ENCODE peak calls at places on chromosomes 3 and 15, in five cellular contexts. One of them, this sample, is unnamed.
A peak's percentile ranks its signal among the peaks of the same experiment; 100 is the strongest.

GRCh38 chr3:71112576-71112975 is 471.0 kb downstream of the FOXP1 start:
- DNase-seq in astrocyte: no peak
- DNase-seq in neural progenitor cell: no peak
- DNase-seq in GM23338: no peak
- DNase-seq in PC-3: no peak
- DNase-seq in this sample: no peak

GRCh38 chr3:48716508-48716981 is 476 bp downstream of the IP6K2 start:
- DNase-seq in astrocyte: no peak
- DNase-seq in neural progenitor cell: peak; percentile 25
- DNase-seq in GM23338: peak; percentile 63
- DNase-seq in PC-3: no peak
- DNase-seq in this sample: no peak

GRCh38 chr3:194312743-194313281 is 38.3 kb downstream of the CPN2 start:
- DNase-seq in astrocyte: peak; percentile 85
- DNase-seq in neural progenitor cell: peak; percentile 55
- DNase-seq in GM23338: peak; percentile 42
- DNase-seq in PC-3: peak; percentile 83
- DNase-seq in this sample: no peak

GRCh38 chr15:101669744-101670143 is 17.6 kb upstream of the TM2D3 start:
- DNase-seq in neural progenitor cell: no peak
- DNase-seq in PC-3: peak; percentile 17
- DNase-seq in astrocyte: no peak
- DNase-seq in GM23338: no peak
- DNase-seq in this sample: no peak

GRCh38 chr3:43075904-43076661 is 29.8 kb downstream of the POMGNT2 start:
- DNase-seq in astrocyte: no peak
- DNase-seq in PC-3: no peak
- DNase-seq in neural progenitor cell: no peak
- DNase-seq in GM23338: no peak
- DNase-seq in this sample: no peak

GRCh38 chr3:172156309-172156998 is 117.1 kb downstream of the FNDC3B start:
- DNase-seq in neural progenitor cell: no peak
- DNase-seq in astrocyte: no peak
- DNase-seq in PC-3: no peak
- DNase-seq in GM23338: peak; percentile 65
- DNase-seq in this sample: no peak

GRCh38 chr3:126394179-126394976 is at the start of gene CFAP100:
- DNase-seq in astrocyte: peak; percentile 28
- DNase-seq in GM23338: peak; percentile 95
- DNase-seq in PC-3: no peak
- DNase-seq in neural progenitor cell: peak; percentile 95
- DNase-seq in this sample: no peak

GRCh38 chr3:62159693-62160092 is 213.7 kb downstream of the FEZF2 start:
- DNase-seq in GM23338: no peak
- DNase-seq in astrocyte: peak; percentile 84
- DNase-seq in neural progenitor cell: no peak
- DNase-seq in PC-3: no peak
- DNase-seq in this sample: no peak

GRCh38 chr3:119731545-119732343 is 28.9 kb downstream of the CFAP91 start:
- DNase-seq in GM23338: no peak
- DNase-seq in astrocyte: peak; percentile 38
- DNase-seq in PC-3: peak; percentile 52
- DNase-seq in neural progenitor cell: peak; percentile 65
- DNase-seq in this sample: no peak

GRCh38 chr3:106401666-106402319 is 533.0 kb upstream of the CBLB start:
- DNase-seq in GM23338: no peak
- DNase-seq in neural progenitor cell: no peak
- DNase-seq in PC-3: peak; percentile 48
- DNase-seq in astrocyte: peak; percentile 72
- DNase-seq in this sample: no peak

GRCh38 chr3:37814547-37814946 is 47.1 kb upstream of the CTDSPL start:
- DNase-seq in PC-3: peak; percentile 57
- DNase-seq in GM23338: peak; percentile 66
- DNase-seq in astrocyte: no peak
- DNase-seq in neural progenitor cell: peak; percentile 23
- DNase-seq in this sample: no peak

GRCh38 chr3:23888617-23889228 is 28.1 kb downstream of the NKIRAS1 start:
- DNase-seq in astrocyte: no peak
- DNase-seq in neural progenitor cell: no peak
- DNase-seq in GM23338: peak; percentile 42
- DNase-seq in PC-3: peak; percentile 72
- DNase-seq in this sample: peak; percentile 20

GRCh38 chr3:52091566-52092290 is 35.4 kb upstream of the DUSP7 start:
- DNase-seq in neural progenitor cell: no peak
- DNase-seq in GM23338: no peak
- DNase-seq in astrocyte: no peak
- DNase-seq in PC-3: no peak
- DNase-seq in this sample: no peak

GRCh38 chr15:74044267-74045110 is 37.9 kb downstream of the GOLGA6A start:
- DNase-seq in neural progenitor cell: no peak
- DNase-seq in astrocyte: no peak
- DNase-seq in GM23338: no peak
- DNase-seq in PC-3: no peak
- DNase-seq in this sample: no peak

GRCh38 chr3:45544024-45544718 is 50.4 kb upstream of the LIMD1 start:
- DNase-seq in astrocyte: no peak
- DNase-seq in PC-3: no peak
- DNase-seq in neural progenitor cell: no peak
- DNase-seq in GM23338: no peak
- DNase-seq in this sample: no peak

GRCh38 chr3:44104668-44105321 is 136.9 kb upstream of the TOPAZ1 start:
- DNase-seq in neural progenitor cell: no peak
- DNase-seq in astrocyte: peak; percentile 67
- DNase-seq in PC-3: peak; percentile 93
- DNase-seq in GM23338: no peak
- DNase-seq in this sample: no peak

GRCh38 chr3:41126475-41126874 is 72.8 kb upstream of the CTNNB1 start:
- DNase-seq in GM23338: no peak
- DNase-seq in astrocyte: no peak
- DNase-seq in neural progenitor cell: no peak
- DNase-seq in PC-3: no peak
- DNase-seq in this sample: no peak

GRCh38 chr3:48077835-48078234 is 61.6 kb upstream of the MAP4 start:
- DNase-seq in neural progenitor cell: no peak
- DNase-seq in GM23338: no peak
- DNase-seq in PC-3: peak; percentile 25
- DNase-seq in astrocyte: peak; percentile 63
- DNase-seq in this sample: no peak

GRCh38 chr3:35780800-35781199 is 141.5 kb downstream of the ARPP21 start:
- DNase-seq in neural progenitor cell: peak; percentile 3
- DNase-seq in PC-3: no peak
- DNase-seq in GM23338: no peak
- DNase-seq in astrocyte: no peak
- DNase-seq in this sample: no peak

GRCh38 chr15:46677491-46677890 is 1039.8 kb upstream of the SEMA6D start:
- DNase-seq in PC-3: no peak
- DNase-seq in neural progenitor cell: no peak
- DNase-seq in astrocyte: no peak
- DNase-seq in GM23338: peak; percentile 15
- DNase-seq in this sample: no peak

GRCh38 chr3:155211266-155211665 is 82.2 kb downstream of the STRIT1 start:
- DNase-seq in PC-3: no peak
- DNase-seq in GM23338: no peak
- DNase-seq in neural progenitor cell: no peak
- DNase-seq in astrocyte: no peak
- DNase-seq in this sample: no peak

GRCh38 chr3:152517517-152517916 is 248.8 kb downstream of the MBNL1 start:
- DNase-seq in neural progenitor cell: peak; percentile 35
- DNase-seq in GM23338: peak; percentile 32
- DNase-seq in astrocyte: no peak
- DNase-seq in PC-3: no peak
- DNase-seq in this sample: no peak

GRCh38 chr3:133595341-133595740 is 21.9 kb downstream of the CDV3 start:
- DNase-seq in PC-3: peak; percentile 38
- DNase-seq in GM23338: no peak
- DNase-seq in astrocyte: peak; percentile 91
- DNase-seq in neural progenitor cell: no peak
- DNase-seq in this sample: no peak

GRCh38 chr3:100506355-100506754 is 13.9 kb downstream of the TMEM45A start:
- DNase-seq in GM23338: no peak
- DNase-seq in astrocyte: peak; percentile 80
- DNase-seq in neural progenitor cell: no peak
- DNase-seq in PC-3: no peak
- DNase-seq in this sample: no peak

GRCh38 chr3:106560451-106560966 is 691.7 kb upstream of the CBLB start:
- DNase-seq in astrocyte: peak; percentile 86
- DNase-seq in PC-3: peak; percentile 74
- DNase-seq in GM23338: no peak
- DNase-seq in neural progenitor cell: no peak
- DNase-seq in this sample: no peak

DNA sequence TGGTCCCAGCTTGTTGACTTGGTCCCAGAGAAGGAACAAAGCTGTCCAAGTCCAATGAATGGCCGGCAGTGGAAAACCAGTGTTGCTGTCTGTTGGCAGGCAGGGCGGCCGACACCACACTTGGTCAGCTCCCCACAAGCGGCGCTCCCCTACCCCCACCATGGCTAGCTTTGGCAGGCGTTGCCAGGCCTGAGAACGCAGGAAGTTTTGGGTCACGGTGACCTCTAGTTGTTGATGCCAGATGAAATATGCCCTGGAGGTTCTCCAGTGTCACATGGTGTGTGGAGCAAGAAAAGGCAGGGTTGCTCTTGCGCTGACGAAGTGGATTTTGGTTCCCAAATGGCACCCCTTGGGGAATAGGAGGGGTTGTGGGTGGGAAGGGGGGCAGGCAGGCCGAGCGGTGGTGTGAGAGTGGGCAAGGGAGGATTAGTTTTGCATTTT is 72.7 kb upstream of the TPRG1 start:
- DNase-seq in PC-3: no peak
- DNase-seq in astrocyte: no peak
- DNase-seq in neural progenitor cell: no peak
- DNase-seq in GM23338: no peak
- DNase-seq in this sample: no peak
- H3K27ac ChIP-seq in PC-3: no peak overlapping the region
- H3K27ac ChIP-seq in astrocyte: no peak overlapping the region
- H3K27ac ChIP-seq in neural progenitor cell: no peak overlapping the region
- H3K27ac ChIP-seq in GM23338: no peak overlapping the region
- H3K27ac ChIP-seq in this sample: no peak overlapping the region

GRCh38 chr3:147371771-147372340 is 34.5 kb downstream of the ZIC4 start:
- DNase-seq in GM23338: no peak
- DNase-seq in PC-3: no peak
- DNase-seq in astrocyte: no peak
- DNase-seq in neural progenitor cell: no peak
- DNase-seq in this sample: no peak

GRCh38 chr3:147373301-147373700 is 33.0 kb downstream of the ZIC4 start:
- DNase-seq in neural progenitor cell: no peak
- DNase-seq in GM23338: peak; percentile 47
- DNase-seq in astrocyte: no peak
- DNase-seq in PC-3: no peak
- DNase-seq in this sample: no peak

GRCh38 chr3:147371141-147371540 is 35.2 kb downstream of the ZIC4 start:
- DNase-seq in GM23338: peak; percentile 83
- DNase-seq in PC-3: no peak
- DNase-seq in astrocyte: no peak
- DNase-seq in neural progenitor cell: no peak
- DNase-seq in this sample: no peak

GRCh38 chr3:147370316-147370715 is 36.0 kb downstream of the ZIC4 start:
- DNase-seq in PC-3: no peak
- DNase-seq in astrocyte: no peak
- DNase-seq in neural progenitor cell: no peak
- DNase-seq in GM23338: no peak
- DNase-seq in this sample: no peak

GRCh38 chr3:147372525-147373027 is 33.8 kb downstream of the ZIC4 start:
- DNase-seq in GM23338: no peak
- DNase-seq in astrocyte: no peak
- DNase-seq in neural progenitor cell: no peak
- DNase-seq in PC-3: no peak
- DNase-seq in this sample: no peak
- TF ChIP-seq EZH2 in GM23338: peak; percentile 94
- TF ChIP-seq EZH2 in astrocyte: peak; percentile 33
- TF ChIP-seq EZH2 in neural progenitor cell: peak; percentile 96
- TF ChIP-seq EZH2 in PC-3: no peak
- TF ChIP-seq EZH2 in this sample: no peak

DNA sequence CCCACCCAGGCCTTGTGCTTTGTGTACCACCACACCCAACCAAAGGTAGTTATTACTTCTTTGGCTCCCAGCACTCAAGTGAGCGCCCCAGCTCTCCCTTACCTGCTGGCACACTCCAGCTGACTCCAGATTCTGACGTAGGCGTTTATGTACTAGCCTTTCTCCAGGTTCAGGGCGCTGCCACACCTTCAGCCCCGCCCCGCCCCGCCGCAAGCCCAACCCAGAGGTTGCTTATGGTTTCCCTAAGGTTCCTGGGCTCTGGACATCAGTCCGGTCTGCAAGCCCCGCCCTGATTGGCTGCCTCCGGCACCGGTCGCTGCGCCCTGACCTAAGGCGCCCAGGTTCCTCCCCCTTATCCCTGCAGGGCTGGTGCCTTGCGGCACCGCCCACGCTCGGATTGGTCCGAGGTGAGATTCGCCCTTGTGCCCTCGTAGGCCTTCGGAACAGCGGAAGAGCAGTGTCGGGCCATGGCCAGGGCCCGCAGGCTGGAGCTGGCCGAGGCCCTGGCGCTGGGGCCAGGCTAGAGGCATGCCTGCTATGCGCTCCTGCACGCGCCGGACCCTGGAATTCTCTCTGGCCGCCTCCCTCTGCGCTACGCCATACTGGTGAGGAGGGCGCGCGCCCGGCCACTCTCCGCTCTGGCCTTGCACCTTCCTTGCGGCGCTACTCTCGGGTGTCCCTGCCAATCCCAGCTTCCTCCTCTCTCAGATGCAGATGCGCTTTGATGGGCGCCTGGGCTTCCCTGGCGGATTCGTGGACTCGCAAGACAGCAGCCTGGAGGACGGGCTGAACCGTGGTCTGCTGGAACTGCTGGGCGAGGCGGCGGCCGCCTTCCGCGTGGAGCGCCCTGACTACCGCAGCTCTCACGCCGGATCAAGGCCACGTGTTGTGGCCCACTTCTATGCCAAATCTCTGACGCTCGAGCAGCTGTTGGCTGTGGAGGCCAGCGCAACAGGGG is 19.8 kb upstream of the NUDT16 start:
- DNase-seq in astrocyte: peak; percentile 36
- DNase-seq in PC-3: peak; percentile 88
- DNase-seq in neural progenitor cell: peak; percentile 80
- DNase-seq in GM23338: peak; percentile 98
- DNase-seq in this sample: no peak
- H3K27ac ChIP-seq in astrocyte: no peak overlapping the region
- H3K27ac ChIP-seq in PC-3: peak overlapping the region; percentile 36
- H3K27ac ChIP-seq in neural progenitor cell: no peak overlapping the region
- H3K27ac ChIP-seq in GM23338: peak overlapping the region; percentile 93
- H3K27ac ChIP-seq in this sample: no peak overlapping the region

GRCh38 chr15:83285979-83286553 is 1.6 kb upstream of the BNC1 start:
- DNase-seq in PC-3: peak; percentile 87
- DNase-seq in GM23338: no peak
- DNase-seq in neural progenitor cell: no peak
- DNase-seq in astrocyte: peak; percentile 94
- DNase-seq in this sample: no peak
- TF ChIP-seq EZH2 in PC-3: no peak
- TF ChIP-seq EZH2 in GM23338: peak; percentile 32
- TF ChIP-seq EZH2 in neural progenitor cell: no peak
- TF ChIP-seq EZH2 in astrocyte: no peak
- TF ChIP-seq EZH2 in this sample: no peak

GRCh38 chr15:24955549-24955929 is 752 bp downstream of the SNRPN start:
- DNase-seq in GM23338: no peak
- DNase-seq in neural progenitor cell: peak; percentile 6
- DNase-seq in PC-3: no peak
- DNase-seq in astrocyte: no peak
- DNase-seq in this sample: no peak
- H3K27ac ChIP-seq in GM23338: peak overlapping the region; percentile 89
- H3K27ac ChIP-seq in neural progenitor cell: peak overlapping the region; percentile 91
- H3K27ac ChIP-seq in PC-3: peak overlapping the region; percentile 70
- H3K27ac ChIP-seq in astrocyte: peak overlapping the region; percentile 79
- H3K27ac ChIP-seq in this sample: peak overlapping the region; percentile 85

This sample was measured in SK-N-MC.